ENCODE peak calls at places on chromosomes 16 and 17, in four cellular contexts. One of them, this sample, is unnamed.

GRCh38 chr17:901964-902363 is 77.6 kb downstream of the NXN start:
- DNase-seq in fibroblast of pulmonary artery: no peak
- DNase-seq in left cardiac atrium: no peak
- DNase-seq in activated gamma-delta T cell treated with Interleukin-2 at 50 U/mL for 16 hours: no peak
- DNase-seq in this sample: no peak

GRCh38 chr16:53090591-53091507 is 36.1 kb downstream of the CHD9 start:
- DNase-seq in fibroblast of pulmonary artery: peak; percentile 100
- DNase-seq in activated gamma-delta T cell treated with Interleukin-2 at 50 U/mL for 16 hours: no peak
- DNase-seq in left cardiac atrium: peak; percentile 93
- DNase-seq in this sample: peak; percentile 93

GRCh38 chr16:80006175-80006895 is 405.8 kb upstream of the MAF start:
- DNase-seq in fibroblast of pulmonary artery: peak; percentile 14
- DNase-seq in left cardiac atrium: peak; percentile 30
- DNase-seq in activated gamma-delta T cell treated with Interleukin-2 at 50 U/mL for 16 hours: no peak
- DNase-seq in this sample: peak; percentile 93

GRCh38 chr17:61307905-61308886 is 91.4 kb upstream of the TBX2 start:
- DNase-seq in activated gamma-delta T cell treated with Interleukin-2 at 50 U/mL for 16 hours: no peak
- DNase-seq in left cardiac atrium: no peak
- DNase-seq in fibroblast of pulmonary artery: peak; percentile 93
- DNase-seq in this sample: peak; percentile 99

GRCh38 chr16:16992986-16993783 is 477.6 kb downstream of the XYLT1 start:
- DNase-seq in left cardiac atrium: no peak
- DNase-seq in activated gamma-delta T cell treated with Interleukin-2 at 50 U/mL for 16 hours: peak; percentile 10
- DNase-seq in fibroblast of pulmonary artery: no peak
- DNase-seq in this sample: no peak

GRCh38 chr17:48649741-48650140 is 23.6 kb upstream of the HOXB9 start:
- DNase-seq in fibroblast of pulmonary artery: no peak
- DNase-seq in activated gamma-delta T cell treated with Interleukin-2 at 50 U/mL for 16 hours: no peak
- DNase-seq in left cardiac atrium: no peak
- DNase-seq in this sample: no peak

GRCh38 chr16:14378131-14378551 is 251.9 kb downstream of the PARN start:
- DNase-seq in left cardiac atrium: no peak
- DNase-seq in fibroblast of pulmonary artery: peak; percentile 38
- DNase-seq in activated gamma-delta T cell treated with Interleukin-2 at 50 U/mL for 16 hours: no peak
- DNase-seq in this sample: peak; percentile 76

GRCh38 chr16:84088695-84089395 is 27.9 kb downstream of the MBTPS1 start:
- DNase-seq in activated gamma-delta T cell treated with Interleukin-2 at 50 U/mL for 16 hours: peak; percentile 41
- DNase-seq in fibroblast of pulmonary artery: no peak
- DNase-seq in left cardiac atrium: peak; percentile 73
- DNase-seq in this sample: no peak

GRCh38 chr17:60601443-60602384 is 1.7 kb downstream of the PPM1D start:
- DNase-seq in left cardiac atrium: peak; percentile 37
- DNase-seq in fibroblast of pulmonary artery: peak; percentile 90
- DNase-seq in activated gamma-delta T cell treated with Interleukin-2 at 50 U/mL for 16 hours: peak; percentile 15
- DNase-seq in this sample: peak; percentile 82

GRCh38 chr17:16215965-16216316 is 607 bp upstream of the NCOR1 start:
- DNase-seq in activated gamma-delta T cell treated with Interleukin-2 at 50 U/mL for 16 hours: no peak
- DNase-seq in left cardiac atrium: no peak
- DNase-seq in fibroblast of pulmonary artery: no peak
- DNase-seq in this sample: peak; percentile 65

GRCh38 chr17:46870116-46870803 is 18.9 kb downstream of the WNT9B start:
- DNase-seq in activated gamma-delta T cell treated with Interleukin-2 at 50 U/mL for 16 hours: no peak
- DNase-seq in left cardiac atrium: no peak
- DNase-seq in fibroblast of pulmonary artery: no peak
- DNase-seq in this sample: no peak

GRCh38 chr16:27599606-27600005 is 49.7 kb downstream of the KATNIP start:
- DNase-seq in left cardiac atrium: no peak
- DNase-seq in fibroblast of pulmonary artery: no peak
- DNase-seq in activated gamma-delta T cell treated with Interleukin-2 at 50 U/mL for 16 hours: no peak
- DNase-seq in this sample: no peak

GRCh38 chr17:75552425-75552824 is 26.9 kb downstream of the LLGL2 start:
- DNase-seq in left cardiac atrium: no peak
- DNase-seq in activated gamma-delta T cell treated with Interleukin-2 at 50 U/mL for 16 hours: no peak
- DNase-seq in fibroblast of pulmonary artery: no peak
- DNase-seq in this sample: no peak

GRCh38 chr17:59149051-59149450 is 5.9 kb downstream of the SKA2 start:
- DNase-seq in activated gamma-delta T cell treated with Interleukin-2 at 50 U/mL for 16 hours: no peak
- DNase-seq in fibroblast of pulmonary artery: peak; percentile 24
- DNase-seq in left cardiac atrium: no peak
- DNase-seq in this sample: no peak

GRCh38 chr16:64705443-64705842 is 416.4 kb downstream of the CDH11 start:
- DNase-seq in fibroblast of pulmonary artery: no peak
- DNase-seq in activated gamma-delta T cell treated with Interleukin-2 at 50 U/mL for 16 hours: no peak
- DNase-seq in left cardiac atrium: no peak
- DNase-seq in this sample: no peak

GRCh38 chr17:74566132-74566753 is 1.1 kb downstream of the CD300H start:
- DNase-seq in fibroblast of pulmonary artery: peak; percentile 29
- DNase-seq in activated gamma-delta T cell treated with Interleukin-2 at 50 U/mL for 16 hours: peak; percentile 14
- DNase-seq in left cardiac atrium: peak; percentile 45
- DNase-seq in this sample: peak; percentile 15

GRCh38 chr17:57085448-57086068 is 512 bp downstream of the AKAP1 start:
- DNase-seq in left cardiac atrium: peak; percentile 75
- DNase-seq in activated gamma-delta T cell treated with Interleukin-2 at 50 U/mL for 16 hours: peak; percentile 53
- DNase-seq in fibroblast of pulmonary artery: peak; percentile 21
- DNase-seq in this sample: peak; percentile 45

GRCh38 chr17:20072692-20072992 is 63.5 kb downstream of the SPECC1 start:
- DNase-seq in activated gamma-delta T cell treated with Interleukin-2 at 50 U/mL for 16 hours: no peak
- DNase-seq in left cardiac atrium: no peak
- DNase-seq in fibroblast of pulmonary artery: no peak
- DNase-seq in this sample: no peak